ENCODE peak calls at places on chromosome 19, in seven cellular contexts. V is H1, N is HepG2, C is HCT116, M is K562, W is SK-N-SH, E is GM12878. K is an unnamed sample. For H3K9me3, the result is how much of the 10 kb centered on the place peaks cover.

GRCh38 chr19:1312732-1313694 is 27.3 kb downstream of the EFNA2 start:
- DNase-seq in V (no peak), N (no peak), C (peak), M (no peak), W (no peak), E (no peak), K (no peak)

GRCh38 chr19:9645466-9645865 is 24.4 kb upstream of the ZNF561 start:
- DNase-seq in V (no peak), N (no peak), C (no peak), M (no peak), W (no peak), E (no peak), K (no peak)

GRCh38 chr19:16327501-16327900 is 2.9 kb downstream of the KLF2 start:
- DNase-seq in V (no peak), N (no peak), C (no peak), M (no peak), W (no peak), E (no peak), K (no peak)

GRCh38 chr19:11035441-11036377 is 53.6 kb upstream of the LDLR start:
- DNase-seq in V (peak), N (peak), C (peak), M (peak), W (peak), E (peak), K (peak)

GRCh38 chr19:10858204-10858828 is 10.1 kb downstream of the C19orf38 start:
- DNase-seq in V (peak), N (no peak), C (no peak), M (peak), W (peak), E (no peak), K (no peak)

GRCh38 chr19:41844601-41845000 is at the start of gene LYPD4:
- DNase-seq in V (no peak), N (no peak), C (no peak), M (peak), W (peak), E (no peak), K (no peak)

GRCh38 chr19:46784262-46785053 is 3.9 kb downstream of the SLC1A5 start:
- DNase-seq in V (peak), N (peak), C (peak), M (peak), W (peak), E (peak), K (no peak)

GRCh38 chr19:48814895-48815294 is 4.1 kb upstream of the BCAT2 start:
- DNase-seq in V (no peak), N (no peak), C (no peak), M (no peak), W (no peak), E (no peak), K (no peak)

GRCh38 chr19:13275016-13275722 is 125.0 kb downstream of the IER2 start:
- DNase-seq in V (no peak), N (no peak), C (no peak), M (no peak), W (no peak), E (no peak), K (no peak)

GRCh38 chr19:48271531-48272151 is 1.8 kb downstream of the ZNF114 start:
- DNase-seq in V (peak), N (peak), C (no peak), M (no peak), W (peak), E (no peak), K (no peak)

DNA sequence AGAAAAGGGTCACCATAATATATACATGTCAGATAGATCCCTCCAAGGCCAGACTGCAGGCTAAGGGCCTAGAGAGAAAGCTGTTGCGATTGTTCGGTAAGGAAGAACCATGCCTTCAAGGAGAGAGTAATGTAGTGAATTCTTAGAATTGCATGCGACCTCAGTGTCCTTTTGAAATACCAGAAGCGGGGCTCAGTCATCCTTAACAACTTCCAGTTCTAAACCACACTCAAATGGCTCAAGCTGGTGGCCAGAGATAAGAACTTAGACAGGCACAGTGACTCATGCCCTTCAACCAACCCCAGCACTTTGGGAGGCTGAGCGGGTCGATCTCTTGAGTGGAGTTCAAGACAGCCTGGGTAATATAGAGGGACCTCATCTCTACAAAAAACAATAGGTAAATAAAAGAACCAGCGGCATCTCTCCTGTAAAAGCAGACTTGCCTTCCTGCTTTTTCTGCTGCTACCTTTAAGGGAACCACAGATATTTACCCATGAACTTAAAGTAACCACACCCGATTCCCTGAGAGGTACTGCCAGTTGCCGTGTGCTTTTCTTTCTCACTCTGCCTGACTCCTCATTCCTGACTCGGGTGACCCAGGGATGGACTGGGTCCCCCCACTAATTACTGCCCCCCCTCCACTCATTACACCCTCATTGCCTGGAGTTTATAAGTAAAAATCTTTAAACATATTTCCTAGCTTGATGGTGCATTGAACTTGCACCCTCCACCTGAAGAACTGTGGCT is 15.4 kb upstream of the SIGLEC6 start:
- DNase-seq in V (no peak), N (no peak), C (no peak), M (peak), W (no peak), E (no peak), K (no peak)
- H3K27ac ChIP-seq in V (no peak), N (no peak), C (no peak), M (peak), W (no peak), E (no peak), K (no peak)

GRCh38 chr19:49931293-49932040 is 2.2 kb upstream of the NUP62 start:
- DNase-seq in V (no peak), N (no peak), C (no peak), M (no peak), W (no peak), E (no peak), K (no peak)

GRCh38 chr19:49929121-49929610 is at the start of the genes ATF5 and NUP62:
- DNase-seq in V (peak), N (peak), C (peak), M (peak), W (peak), E (peak), K (no peak)

GRCh38 chr19:49932041-49932451 is 2.7 kb upstream of the NUP62 start:
- DNase-seq in V (no peak), N (no peak), C (no peak), M (no peak), W (no peak), E (no peak), K (no peak)

GRCh38 chr19:49929611-49930482 is 543 bp upstream of the NUP62 start:
- DNase-seq in V (peak), N (peak), C (peak), M (peak), W (peak), E (peak), K (peak)

DNA sequence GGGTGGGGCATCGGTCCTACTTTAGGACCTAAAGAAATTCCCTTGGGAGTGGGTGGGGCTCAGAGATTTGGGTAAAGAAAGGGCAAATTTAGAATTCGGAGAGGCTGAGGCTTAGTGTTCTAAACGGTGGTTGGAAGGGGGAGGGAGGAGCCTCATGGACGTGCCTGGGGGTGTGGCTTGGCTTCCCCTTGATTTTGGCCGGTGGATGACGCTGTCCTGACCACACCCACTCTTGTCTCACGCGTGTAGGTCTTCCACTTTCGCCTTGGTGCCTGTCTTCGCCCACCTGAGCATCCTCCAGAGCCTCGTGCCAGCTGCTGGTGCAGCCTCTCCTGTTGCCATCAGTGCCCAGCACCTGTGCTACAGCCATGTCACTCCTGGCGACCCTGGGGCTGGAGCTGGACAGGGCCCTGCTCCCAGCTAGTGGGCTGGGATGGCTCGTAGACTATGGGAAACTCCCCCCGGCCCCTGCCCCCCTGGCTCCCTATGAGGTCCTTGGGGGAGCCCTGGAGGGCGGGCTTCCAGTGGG is 1.2 kb upstream of the NUP62 start:
- DNase-seq in V (peak), N (no peak), C (peak), M (peak), W (no peak), E (no peak), K (no peak)
- TF ChIP-seq SIN3A in V (no peak), N (no peak), C (no peak), M (peak), W (no peak), E (no peak), K (no peak)

GRCh38 chr19:54692294-54692615 is 29.5 kb downstream of the LILRB4 start:
- DNase-seq in V (no peak), N (no peak), C (no peak), M (no peak), W (no peak), E (no peak), K (no peak)
- H3K9me3 ChIP-seq in V (half or more), N (under half), C (under half), M (under half), W (under half), E (under half), K (under half)

GRCh38 chr19:4506449-4507149 is 11.7 kb downstream of the PLIN4 start:
- DNase-seq in V (no peak), N (no peak), C (no peak), M (no peak), W (no peak), E (no peak), K (no peak)

GRCh38 chr19:4507804-4508203 is 10.5 kb downstream of the PLIN4 start:
- DNase-seq in V (no peak), N (no peak), C (no peak), M (no peak), W (no peak), E (no peak), K (no peak)

GRCh38 chr19:4508698-4509097 is 9.6 kb downstream of the PLIN4 start:
- DNase-seq in V (no peak), N (no peak), C (no peak), M (no peak), W (no peak), E (no peak), K (no peak)

GRCh38 chr19:4505570-4506448 is 12.5 kb downstream of the PLIN4 start:
- DNase-seq in V (no peak), N (no peak), C (no peak), M (no peak), W (no peak), E (no peak), K (no peak)

GRCh38 chr19:4507150-4507452 is 11.2 kb downstream of the PLIN4 start:
- DNase-seq in V (no peak), N (no peak), C (no peak), M (no peak), W (no peak), E (no peak), K (no peak)
- H3K27ac ChIP-seq in V (no peak), N (no peak), C (no peak), M (no peak), W (peak), E (no peak), K (no peak)